ENCODE peak calls at places on chromosome 4, in seven cellular contexts. H, U, B, N, Y, M and G are unnamed samples.

GRCh38 chr4:55173580-55173979 is 48.2 kb upstream of the KDR start:
- DNase-seq in M (no peak), U (peak), B (peak), H (no peak), N (no peak), Y (no peak), G (peak)

GRCh38 chr4:76897522-76898384 is at the start of gene SOWAHB:
- DNase-seq in B (no peak), H (peak), N (peak), U (no peak), M (peak), Y (peak), G (no peak)

GRCh38 chr4:109701566-109702399 is 1.5 kb downstream of the CASP6 start:
- DNase-seq in H (peak), N (no peak), M (no peak), Y (no peak), U (no peak), B (no peak), G (no peak)

GRCh38 chr4:119099227-119099910 is 36.3 kb upstream of the MYOZ2 start:
- DNase-seq in B (peak), H (no peak), M (no peak), N (no peak), U (peak), Y (no peak), G (peak)

GRCh38 chr4:184810720-184811119 is 15.0 kb downstream of the ACSL1 start:
- DNase-seq in B (no peak), M (no peak), H (no peak), N (no peak), U (no peak), Y (peak), G (no peak)

GRCh38 chr4:152085657-152086056 is 324.9 kb upstream of the GATB start:
- DNase-seq in H (no peak), U (no peak), B (no peak), M (no peak), N (no peak), Y (no peak), G (no peak)

GRCh38 chr4:91826186-91826585 is 477.6 kb upstream of the GRID2 start:
- DNase-seq in U (no peak), N (no peak), Y (no peak), B (peak), M (no peak), H (peak), G (peak)

GRCh38 chr4:77845400-77845799 is 17.2 kb upstream of the MRPL1 start:
- DNase-seq in Y (no peak), M (no peak), N (no peak), H (no peak), B (no peak), U (no peak), G (no peak)

GRCh38 chr4:139934336-139934735 is 219.6 kb downstream of the MAML3 start:
- DNase-seq in U (peak), M (no peak), Y (no peak), H (no peak), B (no peak), N (no peak), G (no peak)

GRCh38 chr4:143381171-143382118 is 44.8 kb downstream of the GAB1 start:
- DNase-seq in U (peak), B (peak), M (no peak), N (no peak), Y (peak), H (peak), G (peak)

GRCh38 chr4:47786958-47787370 is 50.9 kb downstream of the CORIN start:
- DNase-seq in U (no peak), Y (no peak), N (no peak), B (no peak), M (no peak), H (no peak), G (no peak)

GRCh38 chr4:176270669-176271068 is 1.6 kb upstream of the ASB5 start:
- DNase-seq in M (no peak), Y (peak), N (no peak), U (peak), B (peak), H (peak), G (peak)

GRCh38 chr4:186021461-186022167 is 47.3 kb upstream of the TLR3 start:
- DNase-seq in B (no peak), Y (no peak), U (peak), M (no peak), H (peak), N (peak), G (peak)